ENCODE peak calls at places on chromosomes 2 and 18, in eight cellular contexts. One of them, this sample, is unnamed.

GRCh38 chr2:186884585-186884984 is 35.6 kb upstream of the ZSWIM2 start:
- DNase-seq in caudate nucleus: no peak
- DNase-seq in Ammon's horn: no peak
- DNase-seq in EL: no peak
- DNase-seq in iris pigment epithelial cell: peak; percentile 5
- DNase-seq in transverse colon: no peak
- DNase-seq in colonic mucosa: no peak
- DNase-seq in SK-N-SH: peak; percentile 15
- DNase-seq in this sample: no peak

GRCh38 chr2:196823750-196824149 is 14.6 kb upstream of the C2orf66 start:
- DNase-seq in colonic mucosa: no peak
- DNase-seq in transverse colon: no peak
- DNase-seq in iris pigment epithelial cell: peak; percentile 90
- DNase-seq in EL: peak; percentile 81
- DNase-seq in caudate nucleus: no peak
- DNase-seq in Ammon's horn: no peak
- DNase-seq in SK-N-SH: no peak
- DNase-seq in this sample: no peak

GRCh38 chr18:77617681-77618080 is 368.0 kb downstream of the GALR1 start:
- DNase-seq in Ammon's horn: no peak
- DNase-seq in colonic mucosa: no peak
- DNase-seq in iris pigment epithelial cell: no peak
- DNase-seq in SK-N-SH: no peak
- DNase-seq in EL: no peak
- DNase-seq in caudate nucleus: no peak
- DNase-seq in transverse colon: no peak
- DNase-seq in this sample: no peak

GRCh38 chr2:172073518-172073917 is 11.8 kb upstream of the DLX1 start:
- DNase-seq in EL: no peak
- DNase-seq in SK-N-SH: no peak
- DNase-seq in caudate nucleus: no peak
- DNase-seq in colonic mucosa: no peak
- DNase-seq in transverse colon: no peak
- DNase-seq in Ammon's horn: no peak
- DNase-seq in iris pigment epithelial cell: no peak
- DNase-seq in this sample: no peak

GRCh38 chr2:230929381-230930148 is 4.5 kb upstream of the GPR55 start:
- DNase-seq in colonic mucosa: no peak
- DNase-seq in EL: no peak
- DNase-seq in transverse colon: no peak
- DNase-seq in iris pigment epithelial cell: no peak
- DNase-seq in caudate nucleus: no peak
- DNase-seq in SK-N-SH: no peak
- DNase-seq in Ammon's horn: no peak
- DNase-seq in this sample: no peak

GRCh38 chr2:146324954-146325353 is 1519.9 kb upstream of the ACVR2A start:
- DNase-seq in colonic mucosa: no peak
- DNase-seq in Ammon's horn: no peak
- DNase-seq in EL: peak; percentile 71
- DNase-seq in SK-N-SH: no peak
- DNase-seq in transverse colon: no peak
- DNase-seq in caudate nucleus: no peak
- DNase-seq in iris pigment epithelial cell: peak; percentile 69
- DNase-seq in this sample: no peak

GRCh38 chr18:42922363-42922762 is 193.1 kb downstream of the RIT2 start:
- DNase-seq in Ammon's horn: no peak
- DNase-seq in EL: no peak
- DNase-seq in colonic mucosa: no peak
- DNase-seq in iris pigment epithelial cell: peak; percentile 66
- DNase-seq in caudate nucleus: no peak
- DNase-seq in SK-N-SH: no peak
- DNase-seq in transverse colon: no peak
- DNase-seq in this sample: no peak

GRCh38 chr2:128347701-128348504 is 29.2 kb upstream of the HS6ST1 start:
- DNase-seq in iris pigment epithelial cell: no peak
- DNase-seq in transverse colon: peak; percentile 30
- DNase-seq in EL: peak; percentile 56
- DNase-seq in Ammon's horn: peak; percentile 85
- DNase-seq in SK-N-SH: peak; percentile 85
- DNase-seq in colonic mucosa: no peak
- DNase-seq in caudate nucleus: peak; percentile 37
- DNase-seq in this sample: no peak